ENCODE peak calls at places on chromosomes 16 and 17, in six cellular contexts. E is activated naive CD4-positive, alpha-beta T cell treated with Interleukin-2 at 50 U/mL for 16 hours; N is left colon; I is stimulated activated CD4-positive, alpha-beta T cell treated with anti-CD3 and anti-CD28 coated beads, Interleukin-1b, Interleukin-23, amount 100 ng/mL, for 4 hours; K is fibroblast of mammary gland; O is activated CD4-positive, alpha-beta T cell treated with anti-CD3 and anti-CD28 coated beads, Interleukin-2, amount 10 ng/mL, durations not matched to agents 7 days and 5 days. V is an unnamed sample.

GRCh38 chr16:54048994-54049929 is 237.3 kb downstream of the IRX3 start:
- DNase-seq in E (no peak), N (no peak), I (no peak), K (no peak), O (no peak), V (no peak)

GRCh38 chr16:70162041-70162451 is 11.5 kb upstream of the CLEC18C start:
- DNase-seq in E (no peak), N (no peak), I (no peak), K (peak), O (peak), V (no peak)

GRCh38 chr17:82911822-82912221 is 72.0 kb upstream of the ZNF750 start:
- DNase-seq in E (no peak), N (no peak), I (no peak), K (no peak), O (no peak), V (peak)

GRCh38 chr16:27446721-27447120 is 44.7 kb downstream of the IL21R start:
- DNase-seq in E (peak), N (no peak), I (peak), K (no peak), O (peak), V (no peak)

GRCh38 chr17:40551874-40552768 is 13.2 kb downstream of the CCR7 start:
- DNase-seq in E (no peak), N (peak), I (no peak), K (peak), O (no peak), V (no peak)

GRCh38 chr17:77741109-77741508 is 217.4 kb upstream of the TNRC6C start:
- DNase-seq in E (peak), N (peak), I (no peak), K (no peak), O (peak), V (no peak)

GRCh38 chr16:10156111-10156510 is 26.1 kb downstream of the GRIN2A start:
- DNase-seq in E (no peak), N (no peak), I (no peak), K (no peak), O (no peak), V (no peak)

GRCh38 chr16:31211960-31212359 is 2.0 kb upstream of the TRIM72 start:
- DNase-seq in E (no peak), N (no peak), I (no peak), K (no peak), O (no peak), V (no peak)

GRCh38 chr17:13587487-13588338 is 14.0 kb downstream of the HS3ST3A1 start:
- DNase-seq in E (no peak), N (no peak), I (no peak), K (peak), O (no peak), V (no peak)

GRCh38 chr17:35160354-35161201 is 13.0 kb downstream of the UNC45B start:
- DNase-seq in E (peak), N (no peak), I (no peak), K (no peak), O (peak), V (no peak)

GRCh38 chr16:30637952-30638351 is 12.8 kb upstream of the PRR14 start:
- DNase-seq in E (no peak), N (no peak), I (no peak), K (peak), O (peak), V (no peak)

GRCh38 chr16:4826980-4827379 is 20.1 kb downstream of the GLYR1 start:
- DNase-seq in E (no peak), N (no peak), I (no peak), K (no peak), O (no peak), V (no peak)

GRCh38 chr17:81254955-81255717 is 16.0 kb downstream of the NDUFAF8 start:
- DNase-seq in E (no peak), N (peak), I (no peak), K (peak), O (no peak), V (no peak)

GRCh38 chr17:19260958-19261357 is 23.8 kb downstream of the EPN2 start:
- DNase-seq in E (no peak), N (no peak), I (no peak), K (no peak), O (no peak), V (no peak)

V was measured in C1 segment of cervical spinal cord.